ENCODE peak calls at places on chromosome 14, in nine cellular contexts. C, A, Z, Y, J, V, T, M and F are unnamed samples.

GRCh38 chr14:74963705-74964271 is 8.4 kb upstream of the PGF start:
- DNase-seq in V (no peak), M (no peak), Z (no peak), Y (no peak), C (no peak), J (no peak), T (no peak), A (no peak), F (no peak)

GRCh38 chr14:56118611-56119181 is 485 bp downstream of the PELI2 start:
- DNase-seq in Y (peak; percentile 76), M (peak; percentile 11), V (peak; percentile 20), Z (no peak), T (peak; percentile 47), C (no peak), A (peak; percentile 53), J (no peak), F (peak; percentile 9)

GRCh38 chr14:47447076-47447475 is 228.3 kb downstream of the MDGA2 start:
- DNase-seq in M (no peak), Y (no peak), C (no peak), T (no peak), Z (no peak), J (no peak), V (no peak), A (no peak), F (no peak)

GRCh38 chr14:83548061-83548839 is 1981.7 kb upstream of the FLRT2 start:
- DNase-seq in A (no peak), C (peak; percentile 12), Z (no peak), Y (no peak), T (no peak), M (no peak), J (no peak), V (no peak), F (no peak)

GRCh38 chr14:104350463-104351185 is 212.2 kb downstream of the KIF26A start:
- DNase-seq in C (no peak), Y (peak; percentile 55), M (no peak), Z (no peak), V (no peak), T (no peak), J (no peak), A (peak; percentile 73), F (no peak)

GRCh38 chr14:34592623-34593022 is 37.3 kb downstream of the SNX6 start:
- DNase-seq in C (no peak), J (no peak), Z (no peak), A (no peak), T (no peak), V (no peak), Y (no peak), M (no peak), F (no peak)

GRCh38 chr14:60964901-60965300 is 16.0 kb downstream of the TRMT5 start:
- DNase-seq in C (peak; percentile 13), V (no peak), T (no peak), A (no peak), Z (no peak), Y (no peak), J (no peak), M (no peak), F (no peak)

GRCh38 chr14:60179296-60179924 is 14.2 kb upstream of the DHRS7 start:
- DNase-seq in A (no peak), V (no peak), Z (no peak), T (no peak), Y (no peak), J (no peak), M (no peak), C (peak; percentile 29), F (no peak)

GRCh38 chr14:96249016-96249415 is 7.0 kb upstream of the BDKRB1 start:
- DNase-seq in Y (no peak), M (no peak), T (no peak), Z (no peak), J (no peak), A (no peak), V (no peak), C (no peak), F (no peak)

GRCh38 chr14:64983439-64984310 is 3.0 kb upstream of the FNTB start:
- DNase-seq in T (peak; percentile 29), J (no peak), M (no peak), C (peak; percentile 40), A (no peak), V (no peak), Z (no peak), Y (no peak), F (no peak)

GRCh38 chr14:57998731-57999130 is 132.8 kb upstream of the SLC35F4 start:
- DNase-seq in T (no peak), Y (no peak), M (no peak), C (no peak), V (no peak), Z (no peak), J (no peak), A (no peak), F (no peak)

GRCh38 chr14:100747021-100747586 is 20.4 kb downstream of the DLK1 start:
- DNase-seq in Y (no peak), T (no peak), V (no peak), A (no peak), Z (no peak), M (peak; percentile 85), J (no peak), C (peak; percentile 90), F (no peak)